ENCODE peak calls at places on chromosomes 4 and X, in four cellular contexts. B is K562, J is GM12891, Q is GM12878. H is an unnamed sample.

GRCh38 chr4:26375589-26375988 is 54.8 kb downstream of the RBPJ start:
- DNase-seq in Q (no peak), J (no peak), B (no peak), H (no peak)

GRCh38 chrX:46547857-46548256 is 2.6 kb upstream of the ZNF674 start:
- DNase-seq in B (no peak), J (no peak), Q (no peak), H (no peak)

GRCh38 chr4:138831943-138832342 is 183.6 kb upstream of the NOCT start:
- DNase-seq in B (no peak), J (no peak), Q (no peak), H (no peak)

GRCh38 chr4:98150092-98150761 is 7.0 kb upstream of the STPG2 start:
- DNase-seq in J (no peak), B (no peak), Q (no peak), H (no peak)

GRCh38 chr4:113673450-113673849 is 88.1 kb downstream of the CAMK2D start:
- DNase-seq in B (no peak), Q (no peak), J (no peak), H (no peak)

GRCh38 chr4:182536221-182536620 is 293.0 kb downstream of the TENM3 start:
- DNase-seq in J (no peak), B (no peak), Q (no peak), H (no peak)

GRCh38 chr4:82084747-82085146 is 289.0 kb downstream of the HNRNPD start:
- DNase-seq in Q (no peak), B (no peak), J (no peak), H (no peak)

GRCh38 chrX:145502670-145503069 is 255.4 kb downstream of the SPANXN1 start:
- DNase-seq in J (no peak), Q (no peak), B (no peak), H (no peak)

GRCh38 chrX:40096395-40097091 is 1.2 kb downstream of the BCOR start:
- DNase-seq in B (no peak), J (no peak), Q (no peak), H (peak)

GRCh38 chr4:140152760-140153418 is 1.1 kb downstream of the MAML3 start:
- DNase-seq in B (peak), J (peak), Q (no peak), H (peak)

GRCh38 chr4:52588771-52589591 is 70.1 kb downstream of the USP46 start:
- DNase-seq in B (no peak), J (no peak), Q (no peak), H (no peak)

GRCh38 chrX:71637253-71637618 is 18.9 kb upstream of the CXCR3 start:
- DNase-seq in J (no peak), Q (no peak), B (no peak), H (no peak)

GRCh38 chr4:56372774-56373173 is 14.5 kb downstream of the AASDH start:
- DNase-seq in Q (no peak), B (no peak), J (no peak), H (no peak)

GRCh38 chr4:56375458-56375857 is 11.8 kb downstream of the AASDH start:
- DNase-seq in Q (no peak), J (no peak), B (no peak), H (no peak)

GRCh38 chr4:56371426-56372220 is 15.7 kb downstream of the AASDH start:
- DNase-seq in J (no peak), B (no peak), Q (no peak), H (no peak)

GRCh38 chr4:56370377-56370776 is 16.9 kb downstream of the AASDH start:
- DNase-seq in B (no peak), J (no peak), Q (no peak), H (no peak)

GRCh38 chr4:56374956-56375355 is 12.3 kb downstream of the AASDH start:
- DNase-seq in B (no peak), Q (no peak), J (no peak), H (no peak)
- TF ChIP-seq SPI1 in B (no peak), Q (no peak), J (no peak), H (no peak)

GRCh38 chr4:130712038-130712437 is 1616.1 kb downstream of the C4orf33 start:
- DNase-seq in J (no peak), Q (no peak), B (no peak), H (no peak)
- TF ChIP-seq SPI1 in J (no peak), Q (no peak), B (no peak), H (no peak)

GRCh38 chrX:9668537-9668936 is 97.1 kb downstream of the GPR143 start:
- DNase-seq in Q (no peak), B (no peak), J (no peak), H (no peak)
- TF ChIP-seq SPI1 in Q (no peak), B (no peak), J (no peak), H (no peak)

DNA sequence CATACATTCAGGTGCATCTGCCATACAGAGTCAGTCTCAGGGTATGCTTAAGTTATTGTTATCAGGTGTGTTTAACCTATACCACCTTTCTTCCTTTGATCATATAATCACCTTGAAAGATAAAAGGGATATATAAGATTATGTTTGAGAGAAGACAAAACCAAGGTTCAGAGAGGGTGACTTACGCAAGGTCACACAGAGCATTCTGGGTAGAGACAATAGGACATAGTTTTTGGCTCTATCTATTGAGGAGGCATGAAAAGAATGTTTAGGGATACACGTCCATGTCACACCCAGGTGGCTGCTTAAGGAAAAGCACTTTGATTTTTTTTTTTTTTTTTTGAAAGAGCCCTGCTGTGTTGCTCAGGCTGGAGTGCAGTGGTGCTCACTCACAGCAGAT is 327.1 kb upstream of the RPS6KA3 start:
- DNase-seq in B (no peak), Q (no peak), J (no peak), H (no peak)
- TF ChIP-seq SPI1 in B (no peak), Q (no peak), J (no peak), H (no peak)

DNA sequence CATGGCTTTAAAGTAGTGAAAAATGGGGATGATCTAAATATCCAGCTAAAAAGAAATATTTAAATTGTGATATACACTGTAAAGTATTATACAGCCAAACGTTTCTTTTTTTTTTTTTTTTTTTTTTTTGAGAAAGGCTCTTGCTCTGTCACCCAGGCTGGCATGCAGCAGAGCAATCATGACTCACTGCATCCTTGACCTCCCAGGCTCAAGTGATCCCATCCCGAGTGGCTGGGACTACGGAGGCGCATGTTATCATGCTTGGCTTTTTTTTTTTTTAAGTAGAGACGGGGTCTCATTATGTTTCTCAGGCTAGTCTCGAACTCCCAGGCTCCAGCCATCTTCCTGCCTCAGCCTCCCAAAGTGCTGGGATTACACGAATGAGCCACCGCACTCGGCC is 17.1 kb downstream of the SMIM14 start:
- DNase-seq in J (no peak), Q (no peak), B (no peak), H (no peak)
- TF ChIP-seq SPI1 in J (no peak), Q (no peak), B (no peak), H (no peak)

GRCh38 chrX:150506486-150506885 is 61.9 kb upstream of the MTM1 start:
- DNase-seq in Q (no peak), J (no peak), B (no peak), H (no peak)

GRCh38 chrX:150509703-150510102 is 58.7 kb upstream of the MTM1 start:
- DNase-seq in J (no peak), B (no peak), Q (no peak), H (no peak)

GRCh38 chrX:150507251-150507856 is 61.1 kb upstream of the MTM1 start:
- DNase-seq in Q (no peak), B (no peak), J (no peak), H (no peak)

GRCh38 chrX:150508018-150508417 is 60.4 kb upstream of the MTM1 start:
- DNase-seq in B (no peak), Q (no peak), J (no peak), H (no peak)

GRCh38 chrX:150508461-150509367 is 59.7 kb upstream of the MTM1 start:
- DNase-seq in J (no peak), Q (no peak), B (no peak), H (no peak)
- TF ChIP-seq SPI1 in J (no peak), Q (no peak), B (no peak), H (no peak)

GRCh38 chr4:122378711-122379110 is at the start of gene ADAD1:
- DNase-seq in Q (no peak), B (no peak), J (no peak), H (no peak)
- TF ChIP-seq SPI1 in Q (no peak), B (no peak), J (no peak), H (no peak)

DNA sequence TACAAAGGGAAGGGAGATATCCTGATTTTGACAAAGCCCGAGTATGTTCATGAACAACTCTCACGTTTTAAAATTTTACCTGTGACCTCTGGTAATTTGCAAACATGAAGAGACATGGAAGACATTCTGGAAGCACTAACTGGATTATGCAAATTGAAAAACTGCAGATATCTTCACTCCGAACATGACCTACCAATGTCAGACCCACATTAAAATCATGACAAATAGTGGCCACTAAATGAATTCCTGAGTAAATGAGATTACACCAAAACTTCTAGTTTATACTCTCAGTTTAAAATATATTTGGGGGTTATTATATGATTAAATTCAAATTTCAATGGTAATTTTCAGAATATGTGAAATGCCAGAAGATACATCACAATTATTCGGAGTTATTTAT is 19.9 kb upstream of the CBR4 start:
- DNase-seq in B (no peak), Q (no peak), J (no peak), H (no peak)
- TF ChIP-seq SPI1 in B (no peak), Q (no peak), J (no peak), H (no peak)

DNA sequence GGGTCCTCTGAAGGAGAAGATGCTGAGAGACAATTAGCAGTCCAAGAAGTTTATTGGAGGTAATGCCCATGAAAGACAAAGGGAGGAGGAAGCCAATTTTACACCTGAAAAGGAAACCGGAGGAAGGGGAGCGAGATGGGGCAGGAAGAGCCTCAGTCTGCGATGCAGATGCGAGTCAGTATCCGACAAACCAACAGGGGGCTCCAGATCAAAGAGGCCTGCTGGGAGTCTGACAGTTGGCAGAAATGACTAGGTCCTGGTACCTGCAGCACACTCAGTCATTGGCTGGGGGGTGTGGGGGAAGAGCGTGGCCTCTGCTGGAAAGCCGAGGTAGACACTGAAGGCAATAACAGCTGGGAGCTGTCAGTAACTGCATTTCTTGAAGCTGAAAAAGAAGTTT is 231.1 kb upstream of the CENPE start:
- DNase-seq in B (no peak), J (peak), Q (no peak), H (peak)
- TF ChIP-seq SPI1 in B (no peak), J (no peak), Q (no peak), H (no peak)

GRCh38 chr4:133152330-133152791 is 3.3 kb downstream of the PCDH10 start:
- DNase-seq in Q (no peak), J (no peak), B (no peak), H (no peak)

GRCh38 chr4:133151681-133152329 is 2.7 kb downstream of the PCDH10 start:
- DNase-seq in Q (no peak), B (no peak), J (no peak), H (no peak)

GRCh38 chr4:133150643-133151300 is 1.7 kb downstream of the PCDH10 start:
- DNase-seq in J (peak), Q (no peak), B (no peak), H (no peak)

GRCh38 chr4:133149932-133150642 is 993 bp downstream of the PCDH10 start:
- DNase-seq in B (no peak), J (no peak), Q (no peak), H (no peak)

GRCh38 chr4:133151301-133151680 is 2.2 kb downstream of the PCDH10 start:
- DNase-seq in Q (no peak), B (no peak), J (peak), H (no peak)
- TF ChIP-seq SPI1 in Q (no peak), B (no peak), J (no peak), H (no peak)

H was measured in HL-60.